ENCODE peak calls at places on chromosome 10, in four cellular contexts. P, X, U and Y are unnamed samples.

GRCh38 chr10:49177391-49178355 is 10.5 kb downstream of the TMEM273 start:
- DNase-seq in P (peak; percentile 88), X (peak; percentile 85), U (no peak), Y (peak; percentile 27)

GRCh38 chr10:91226093-91226492 is 5.6 kb downstream of the PCGF5 start:
- DNase-seq in P (no peak), X (no peak), U (no peak), Y (no peak)

GRCh38 chr10:124755581-124755980 is 11.4 kb upstream of the FAM53B start:
- DNase-seq in P (no peak), X (no peak), U (no peak), Y (no peak)

GRCh38 chr10:124827474-124827873 is 25.9 kb downstream of the ABRAXAS2 start:
- DNase-seq in P (peak; percentile 4), X (no peak), U (no peak), Y (no peak)

GRCh38 chr10:103784723-103785418 is 70.5 kb downstream of the SH3PXD2A start:
- DNase-seq in P (no peak), X (no peak), U (no peak), Y (no peak)

GRCh38 chr10:50326757-50327701 is 75.7 kb upstream of the ASAH2 start:
- DNase-seq in P (peak; percentile 99), X (no peak), U (no peak), Y (no peak)

GRCh38 chr10:125691160-125691981 is 8.4 kb upstream of the TEX36 start:
- DNase-seq in P (no peak), X (no peak), U (no peak), Y (no peak)

GRCh38 chr10:127612-128432 is 7.4 kb upstream of the ZMYND11 start:
- DNase-seq in P (no peak), X (peak; percentile 65), U (no peak), Y (no peak)

GRCh38 chr10:90960355-90960814 is 39.5 kb upstream of the ANKRD1 start:
- DNase-seq in P (no peak), X (peak; percentile 31), U (no peak), Y (no peak)

GRCh38 chr10:119161680-119162079 is 3.8 kb downstream of the SFXN4 start:
- DNase-seq in P (peak; percentile 85), X (no peak), U (no peak), Y (no peak)

GRCh38 chr10:79038841-79039201 is 29.9 kb upstream of the ZMIZ1 start:
- DNase-seq in P (peak; percentile 90), X (no peak), U (no peak), Y (no peak)

GRCh38 chr10:59536576-59537014 is 173.1 kb downstream of the SLC16A9 start:
- DNase-seq in P (no peak), X (no peak), U (no peak), Y (no peak)

GRCh38 chr10:43857206-43857952 is 208.7 kb upstream of the ZNF32 start:
- DNase-seq in P (no peak), X (no peak), U (no peak), Y (no peak)

GRCh38 chr10:114332301-114332797 is 72.0 kb downstream of the AFAP1L2 start:
- DNase-seq in P (no peak), X (no peak), U (no peak), Y (no peak)

GRCh38 chr10:133349577-133350011 is 2.4 kb downstream of the PRAP1 start:
- DNase-seq in P (no peak), X (no peak), U (no peak), Y (no peak)

GRCh38 chr10:70723771-70724170 is 51.5 kb downstream of the ADAMTS14 start:
- DNase-seq in P (no peak), X (no peak), U (no peak), Y (no peak)

GRCh38 chr10:84946984-84947383 is 618.6 kb downstream of the CCSER2 start:
- DNase-seq in P (no peak), X (no peak), U (no peak), Y (no peak)

GRCh38 chr10:79202188-79203013 is 133.6 kb downstream of the ZMIZ1 start:
- DNase-seq in P (peak; percentile 72), X (no peak), U (no peak), Y (no peak)

GRCh38 chr10:73899401-73899780 is 11.5 kb upstream of the PLAU start:
- DNase-seq in P (no peak), X (no peak), U (no peak), Y (peak; percentile 75)

GRCh38 chr10:77628906-77629730 is 8.5 kb downstream of the KCNMA1 start:
- DNase-seq in P (no peak), X (no peak), U (no peak), Y (no peak)

GRCh38 chr10:62012318-62012717 is 110.8 kb downstream of the ARID5B start:
- DNase-seq in P (no peak), X (no peak), U (no peak), Y (no peak)

GRCh38 chr10:78964952-78965633 is 103.7 kb upstream of the ZMIZ1 start:
- DNase-seq in P (peak; percentile 56), X (no peak), U (peak; percentile 80), Y (peak; percentile 81)

GRCh38 chr10:122263971-122264370 is 7.1 kb upstream of the BTBD16 start:
- DNase-seq in P (no peak), X (no peak), U (no peak), Y (no peak)

GRCh38 chr10:44968101-44968886 is 8.7 kb downstream of the RASSF4 start:
- DNase-seq in P (no peak), X (no peak), U (no peak), Y (no peak)

GRCh38 chr10:85646312-85646711 is 720.3 kb downstream of the GRID1 start:
- DNase-seq in P (no peak), X (no peak), U (no peak), Y (no peak)

GRCh38 chr10:118032564-118032963 is 14.2 kb downstream of the RAB11FIP2 start:
- DNase-seq in P (no peak), X (no peak), U (no peak), Y (no peak)

GRCh38 chr10:49220679-49221078 is 32.5 kb upstream of the TMEM273 start:
- DNase-seq in P (no peak), X (no peak), U (no peak), Y (no peak)

GRCh38 chr10:129971381-129972144 is 7.5 kb upstream of the EBF3 start:
- DNase-seq in P (peak; percentile 37), X (no peak), U (no peak), Y (no peak)

GRCh38 chr10:71864861-71865473 is 13.9 kb upstream of the PSAP start:
- DNase-seq in P (no peak), X (no peak), U (no peak), Y (no peak)

GRCh38 chr10:113735913-113736312 is 15.6 kb upstream of the PLEKHS1 start:
- DNase-seq in P (no peak), X (no peak), U (no peak), Y (no peak)

GRCh38 chr10:19874791-19875190 is 58.6 kb downstream of the PLXDC2 start:
- DNase-seq in P (no peak), X (no peak), U (no peak), Y (no peak)

GRCh38 chr10:1202343-1202742 is 146.2 kb downstream of the WDR37 start:
- DNase-seq in P (no peak), X (no peak), U (no peak), Y (no peak)

GRCh38 chr10:18098201-18098600 is 42.0 kb upstream of the CACNB2 start:
- DNase-seq in P (no peak), X (no peak), U (no peak), Y (no peak)

GRCh38 chr10:115830260-115830970 is 442.6 kb downstream of the GFRA1 start:
- DNase-seq in P (no peak), X (no peak), U (no peak), Y (no peak)

GRCh38 chr10:96995851-96996250 is 163.8 kb downstream of the LCOR start:
- DNase-seq in P (no peak), X (no peak), U (no peak), Y (no peak)

GRCh38 chr10:76334306-76334705 is 902.9 kb downstream of the LRMDA start:
- DNase-seq in P (no peak), X (no peak), U (no peak), Y (no peak)

GRCh38 chr10:71880425-71881306 is 29.6 kb upstream of the PSAP start:
- DNase-seq in P (no peak), X (no peak), U (no peak), Y (no peak)

GRCh38 chr10:14439451-14440259 is 108.9 kb upstream of the FRMD4A start:
- DNase-seq in P (no peak), X (no peak), U (no peak), Y (no peak)
- TF ChIP-seq EGR1 in P (no peak), X (no peak), U (no peak), Y (no peak)

DNA sequence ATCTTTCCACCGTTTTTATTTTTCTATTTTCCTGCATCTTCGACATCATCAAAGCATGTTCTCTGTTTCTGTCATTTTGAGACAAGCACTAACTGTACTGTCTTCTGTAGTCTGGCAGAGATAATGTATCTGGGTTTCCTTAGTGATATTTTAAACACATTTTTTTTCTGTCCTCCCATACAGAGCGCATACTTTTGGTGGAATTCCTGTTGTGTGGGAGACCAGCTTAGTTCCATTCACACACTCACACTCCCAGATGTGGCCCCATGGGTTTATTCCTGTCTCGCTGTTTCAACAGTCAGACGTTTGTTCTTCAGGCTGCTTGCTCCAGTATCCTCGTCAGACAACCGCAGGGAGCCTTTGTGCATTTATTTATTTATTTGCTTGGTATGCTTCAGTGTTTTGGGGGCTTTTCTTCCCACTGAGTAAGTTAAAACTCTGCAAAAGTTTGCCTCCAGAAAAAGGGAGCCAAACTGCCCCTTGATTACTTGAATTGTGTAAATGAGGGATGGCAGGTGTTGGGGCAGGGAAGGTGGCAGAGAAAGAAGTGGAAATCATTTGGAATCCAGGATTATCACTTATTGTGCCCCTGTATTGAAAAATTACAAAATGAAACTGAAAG is 456.8 kb upstream of the KLF6 start:
- DNase-seq in P (no peak), X (no peak), U (no peak), Y (no peak)
- TF ChIP-seq EGR1 in P (no peak), X (no peak), U (no peak), Y (no peak)

DNA sequence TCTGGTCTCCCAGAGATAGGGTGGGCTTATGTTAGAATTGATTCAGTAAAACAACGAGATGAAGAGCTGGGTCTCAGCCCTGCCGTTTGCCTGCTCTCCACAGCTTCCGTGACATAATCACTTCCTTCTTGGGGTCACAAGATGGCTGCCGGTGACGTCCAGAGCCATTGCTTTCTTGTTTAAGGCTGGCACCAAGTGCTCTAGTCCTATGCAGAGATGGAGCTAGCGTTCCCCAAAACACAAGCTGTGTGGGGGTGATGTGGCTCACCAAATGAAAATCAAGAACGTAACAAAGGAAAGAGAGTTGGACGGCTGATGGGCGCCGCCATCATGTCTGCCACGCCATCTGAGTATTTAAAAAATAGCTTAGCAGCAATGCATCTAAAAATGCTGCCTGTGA is 296.1 kb downstream of the CAMK1D start:
- DNase-seq in P (peak; percentile 10), X (no peak), U (no peak), Y (no peak)
- TF ChIP-seq EGR1 in P (no peak), X (no peak), U (no peak), Y (no peak)

GRCh38 chr10:120279196-120279595 is 177.8 kb upstream of the PLPP4 start:
- DNase-seq in P (no peak), X (no peak), U (no peak), Y (no peak)
- TF ChIP-seq EGR1 in P (no peak), X (no peak), U (no peak), Y (no peak)

GRCh38 chr10:95536017-95536416 is 25.2 kb downstream of the SORBS1 start:
- DNase-seq in P (no peak), X (no peak), U (no peak), Y (no peak)
- TF ChIP-seq EGR1 in P (no peak), X (no peak), U (no peak), Y (no peak)